ENCODE peak calls at places on chromosome 7, in seven cellular contexts. N is stimulated activated CD4-positive, alpha-beta T cell treated with anti-CD3 and anti-CD28 coated beads, Interleukin-1b, Interleukin-23, amount 100 ng/mL, for 24 hours; V is Peyer's patch; X is retina; L is GOT3; Y is NCI-H1417; O is iPS DF 6.9. D is an unnamed sample.

GRCh38 chr7:24587853-24588252 is 14.6 kb downstream of the PALS2 start:
- DNase-seq in L (no peak), X (peak; percentile 34), O (no peak), V (no peak), N (no peak), Y (peak; percentile 40), D (peak; percentile 39)

GRCh38 chr7:50477640-50478039 is 27.5 kb upstream of the FIGNL1 start:
- DNase-seq in V (no peak), Y (no peak), L (no peak), O (no peak), X (no peak), N (no peak), D (no peak)

GRCh38 chr7:33900501-33900900 is 4.8 kb upstream of the BMPER start:
- DNase-seq in L (no peak), X (no peak), N (no peak), O (no peak), Y (no peak), V (no peak), D (no peak)

GRCh38 chr7:147015999-147016398 is 899.4 kb downstream of the CNTNAP2 start:
- DNase-seq in L (no peak), X (no peak), O (no peak), Y (no peak), V (no peak), N (no peak), D (no peak)

GRCh38 chr7:37944737-37945054 is 24.3 kb downstream of the EPDR1 start:
- DNase-seq in L (no peak), N (no peak), Y (no peak), V (no peak), O (no peak), X (peak; percentile 15), D (no peak)

GRCh38 chr7:137694405-137694804 is 152.4 kb downstream of the DGKI start:
- DNase-seq in L (no peak), V (no peak), Y (no peak), X (no peak), N (no peak), O (no peak), D (no peak)

GRCh38 chr7:4204530-4205165 is 477.4 kb upstream of the FOXK1 start:
- DNase-seq in L (no peak), N (peak; percentile 3), V (no peak), X (peak; percentile 53), O (peak; percentile 41), Y (no peak), D (no peak)

GRCh38 chr7:26115628-26116027 is 36.4 kb upstream of the NFE2L3 start:
- DNase-seq in L (no peak), N (no peak), V (no peak), X (no peak), Y (no peak), O (no peak), D (no peak)

GRCh38 chr7:22348379-22348778 is 8.6 kb downstream of the RAPGEF5 start:
- DNase-seq in V (no peak), L (no peak), N (no peak), O (no peak), X (no peak), Y (no peak), D (no peak)

GRCh38 chr7:150826061-150826849 is 25.7 kb downstream of the TMEM176A start:
- DNase-seq in X (no peak), Y (no peak), L (no peak), V (no peak), O (no peak), N (no peak), D (no peak)

GRCh38 chr7:5595545-5596045 is 172.0 kb upstream of the TNRC18 start:
- DNase-seq in X (peak; percentile 49), N (no peak), L (peak; percentile 72), Y (no peak), O (no peak), V (no peak), D (no peak)

GRCh38 chr7:106072715-106073091 is 39.4 kb downstream of the SYPL1 start:
- DNase-seq in Y (no peak), V (no peak), L (no peak), N (no peak), X (no peak), O (no peak), D (no peak)

GRCh38 chr7:91310829-91311460 is 46.7 kb downstream of the FZD1 start:
- DNase-seq in V (no peak), X (no peak), L (no peak), Y (no peak), O (no peak), N (no peak), D (no peak)

GRCh38 chr7:114405427-114405826 is 9.2 kb upstream of the FOXP2 start:
- DNase-seq in N (no peak), X (no peak), V (no peak), L (no peak), O (no peak), Y (no peak), D (no peak)

GRCh38 chr7:2665359-2665791 is 22.6 kb upstream of the AMZ1 start:
- DNase-seq in L (no peak), V (no peak), N (no peak), Y (no peak), X (peak; percentile 38), O (no peak), D (no peak)

GRCh38 chr7:137081694-137082093 is 213.2 kb downstream of the CHRM2 start:
- DNase-seq in V (no peak), N (no peak), L (no peak), O (no peak), X (no peak), Y (no peak), D (no peak)

GRCh38 chr7:47326220-47326619 is 255.7 kb downstream of the TNS3 start:
- DNase-seq in V (no peak), Y (no peak), X (no peak), L (no peak), O (no peak), N (no peak), D (no peak)

GRCh38 chr7:11786186-11786585 is 45.8 kb downstream of the THSD7A start:
- DNase-seq in O (no peak), L (no peak), N (no peak), X (no peak), V (no peak), Y (no peak), D (peak; percentile 11)

GRCh38 chr7:18663321-18663720 is 167.8 kb downstream of the HDAC9 start:
- DNase-seq in O (no peak), X (no peak), L (no peak), V (no peak), N (no peak), Y (no peak), D (no peak)

GRCh38 chr7:128447944-128448556 is 7.6 kb upstream of the HILPDA start:
- DNase-seq in L (no peak), X (no peak), V (no peak), O (no peak), N (no peak), Y (no peak), D (no peak)

GRCh38 chr7:155316427-155317113 is 18.9 kb downstream of the INSIG1 start:
- DNase-seq in V (no peak), Y (no peak), N (no peak), O (no peak), X (no peak), L (no peak), D (no peak)

GRCh38 chr7:143492043-143492471 is 14.4 kb downstream of the TAS2R41 start:
- DNase-seq in X (no peak), Y (no peak), V (no peak), L (no peak), O (no peak), N (no peak), D (no peak)

GRCh38 chr7:79528421-79528820 is 75.0 kb upstream of the MAGI2 start:
- DNase-seq in L (no peak), Y (no peak), O (no peak), X (peak; percentile 2), V (no peak), N (no peak), D (no peak)

GRCh38 chr7:151520419-151521229 is 929 bp upstream of the RHEB start:
- DNase-seq in O (no peak), Y (peak; percentile 93), V (peak; percentile 28), X (no peak), N (peak; percentile 23), L (no peak), D (no peak)

GRCh38 chr7:101436857-101437576 is 74.3 kb downstream of the COL26A1 start:
- DNase-seq in X (no peak), Y (no peak), O (peak; percentile 64), N (no peak), L (no peak), V (no peak), D (peak; percentile 59)

D was measured in NT2/D1.